ENCODE peak calls at places on chromosomes 3 and 15, in five cellular contexts. One of them, this sample, is unnamed.

GRCh38 chr15:89243046-89243690 is 611 bp upstream of the FANCI start:
- DNase-seq in cardiac muscle cell: no peak
- DNase-seq in kidney glomerular epithelial cell: no peak
- DNase-seq in HT1080: no peak
- DNase-seq in activated CD4-positive, alpha-beta T cell treated with anti-CD3 and anti-CD28 coated beads, Interleukin-2, amount 50 U/mL, for 1 hour: no peak
- DNase-seq in this sample: no peak

GRCh38 chr15:85685366-85685765 is 109.4 kb downstream of the KLHL25 start:
- DNase-seq in activated CD4-positive, alpha-beta T cell treated with anti-CD3 and anti-CD28 coated beads, Interleukin-2, amount 50 U/mL, for 1 hour: no peak
- DNase-seq in kidney glomerular epithelial cell: no peak
- DNase-seq in HT1080: no peak
- DNase-seq in cardiac muscle cell: no peak
- DNase-seq in this sample: no peak

GRCh38 chr3:113532698-113533533 is 561 bp downstream of the SIDT1 start:
- DNase-seq in activated CD4-positive, alpha-beta T cell treated with anti-CD3 and anti-CD28 coated beads, Interleukin-2, amount 50 U/mL, for 1 hour: peak; percentile 40
- DNase-seq in HT1080: no peak
- DNase-seq in kidney glomerular epithelial cell: no peak
- DNase-seq in cardiac muscle cell: peak; percentile 28
- DNase-seq in this sample: peak; percentile 19

GRCh38 chr3:104461431-104461830 is 905.3 kb upstream of the ALCAM start:
- DNase-seq in HT1080: no peak
- DNase-seq in activated CD4-positive, alpha-beta T cell treated with anti-CD3 and anti-CD28 coated beads, Interleukin-2, amount 50 U/mL, for 1 hour: no peak
- DNase-seq in cardiac muscle cell: peak; percentile 83
- DNase-seq in kidney glomerular epithelial cell: no peak
- DNase-seq in this sample: no peak

GRCh38 chr15:90232941-90233700 is 620 bp downstream of the CIB1 start:
- DNase-seq in activated CD4-positive, alpha-beta T cell treated with anti-CD3 and anti-CD28 coated beads, Interleukin-2, amount 50 U/mL, for 1 hour: peak; percentile 37
- DNase-seq in cardiac muscle cell: peak; percentile 73
- DNase-seq in kidney glomerular epithelial cell: peak; percentile 42
- DNase-seq in HT1080: peak; percentile 63
- DNase-seq in this sample: peak; percentile 77

GRCh38 chr15:83695246-83695645 is 41.3 kb downstream of the ADAMTSL3 start:
- DNase-seq in kidney glomerular epithelial cell: no peak
- DNase-seq in activated CD4-positive, alpha-beta T cell treated with anti-CD3 and anti-CD28 coated beads, Interleukin-2, amount 50 U/mL, for 1 hour: no peak
- DNase-seq in HT1080: no peak
- DNase-seq in cardiac muscle cell: peak; percentile 59
- DNase-seq in this sample: no peak

GRCh38 chr15:70604671-70605070 is 158.7 kb downstream of the UACA start:
- DNase-seq in kidney glomerular epithelial cell: no peak
- DNase-seq in cardiac muscle cell: peak; percentile 17
- DNase-seq in HT1080: peak; percentile 59
- DNase-seq in activated CD4-positive, alpha-beta T cell treated with anti-CD3 and anti-CD28 coated beads, Interleukin-2, amount 50 U/mL, for 1 hour: no peak
- DNase-seq in this sample: no peak

GRCh38 chr3:151869186-151869585 is 4.3 kb upstream of the SUCNR1 start:
- DNase-seq in HT1080: no peak
- DNase-seq in cardiac muscle cell: no peak
- DNase-seq in kidney glomerular epithelial cell: no peak
- DNase-seq in activated CD4-positive, alpha-beta T cell treated with anti-CD3 and anti-CD28 coated beads, Interleukin-2, amount 50 U/mL, for 1 hour: no peak
- DNase-seq in this sample: no peak

GRCh38 chr15:74611341-74611740 is 4.3 kb upstream of the CLK3 start:
- DNase-seq in cardiac muscle cell: no peak
- DNase-seq in activated CD4-positive, alpha-beta T cell treated with anti-CD3 and anti-CD28 coated beads, Interleukin-2, amount 50 U/mL, for 1 hour: no peak
- DNase-seq in kidney glomerular epithelial cell: no peak
- DNase-seq in HT1080: no peak
- DNase-seq in this sample: no peak